ENCODE peak calls at places on chromosomes 3 and 15, in five cellular contexts. W is stimulated activated CD8-positive, alpha-beta memory T cell treated with anti-CD3 and anti-CD28 coated beads, Interleukin-15, amount 100 ng/mL, for 48 hours; U is B cell; B is pancreas; A is activated naive CD8-positive, alpha-beta T cell treated with anti-CD3 and anti-CD28 coated beads, Interleukin-2, amount 50 U/mL, for 24 hours. O is an unnamed sample.

GRCh38 chr3:13451301-13451673 is 28.8 kb upstream of the HDAC11 start:
- DNase-seq in W (no peak), U (no peak), B (no peak), A (peak), O (no peak)

GRCh38 chr3:128149632-128150031 is 3.6 kb upstream of the EEFSEC start:
- DNase-seq in W (no peak), U (no peak), B (no peak), A (no peak), O (no peak)

GRCh38 chr3:182925330-182925943 is 54.9 kb downstream of the DCUN1D1 start:
- DNase-seq in W (no peak), U (peak), B (no peak), A (no peak), O (no peak)

GRCh38 chr3:66098436-66098835 is 59.7 kb upstream of the MAGI1 start:
- DNase-seq in W (no peak), U (no peak), B (no peak), A (no peak), O (no peak)

GRCh38 chr15:23504003-23504402 is 57.0 kb upstream of the GOLGA6L2 start:
- DNase-seq in W (no peak), U (no peak), B (no peak), A (no peak), O (no peak)

GRCh38 chr15:25250906-25251622 is 187.8 kb downstream of the UBE3A start:
- DNase-seq in W (no peak), U (no peak), B (no peak), A (no peak), O (no peak)

GRCh38 chr3:187040637-187041361 is 98.5 kb downstream of the RPL39L start:
- DNase-seq in W (no peak), U (no peak), B (no peak), A (no peak), O (no peak)

GRCh38 chr3:137768021-137768360 is 3.9 kb downstream of the SOX14 start:
- DNase-seq in W (no peak), U (no peak), B (no peak), A (no peak), O (no peak)

GRCh38 chr15:98384328-98385029 is 263.9 kb upstream of the IGF1R start:
- DNase-seq in W (no peak), U (no peak), B (no peak), A (no peak), O (no peak)

GRCh38 chr3:31227152-31227581 is 305.6 kb upstream of the STT3B start:
- DNase-seq in W (no peak), U (peak), B (no peak), A (no peak), O (no peak)

GRCh38 chr15:85504739-85505676 is 124.6 kb downstream of the AKAP13 start:
- DNase-seq in W (no peak), U (peak), B (no peak), A (peak), O (no peak)

GRCh38 chr3:107765524-107765923 is 242.8 kb downstream of the BBX start:
- DNase-seq in W (no peak), U (no peak), B (no peak), A (no peak), O (no peak)

GRCh38 chr15:68154923-68155559 is 50.1 kb downstream of the CALML4 start:
- DNase-seq in W (no peak), U (peak), B (no peak), A (peak), O (no peak)

GRCh38 chr15:99343836-99344551 is 92.7 kb downstream of the LRRC28 start:
- DNase-seq in W (no peak), U (peak), B (no peak), A (peak), O (no peak)

GRCh38 chr3:114206342-114206741 is 27.5 kb upstream of the DRD3 start:
- DNase-seq in W (no peak), U (no peak), B (no peak), A (no peak), O (no peak)

GRCh38 chr3:107285197-107285596 is 92.0 kb upstream of the CCDC54 start:
- DNase-seq in W (no peak), U (no peak), B (no peak), A (no peak), O (no peak)

GRCh38 chr3:182238141-182238540 is 526.4 kb downstream of the SOX2 start:
- DNase-seq in W (no peak), U (no peak), B (no peak), A (no peak), O (no peak)

GRCh38 chr3:5002174-5002870 is 23.1 kb downstream of the BHLHE40 start:
- DNase-seq in W (peak), U (no peak), B (no peak), A (peak), O (no peak)

GRCh38 chr3:72563690-72564370 is 284.4 kb downstream of the SHQ1 start:
- DNase-seq in W (no peak), U (no peak), B (no peak), A (no peak), O (no peak)

GRCh38 chr15:23035964-23036566 is 3.3 kb downstream of the TUBGCP5 start:
- DNase-seq in W (no peak), U (peak), B (peak), A (peak), O (peak)

GRCh38 chr3:46463120-46463867 is 1.4 kb downstream of the LTF start:
- DNase-seq in W (no peak), U (no peak), B (no peak), A (no peak), O (no peak)

GRCh38 chr3:193829781-193830180 is 236.8 kb downstream of the OPA1 start:
- DNase-seq in W (no peak), U (no peak), B (peak), A (no peak), O (no peak)

GRCh38 chr3:81443948-81444347 is 317.5 kb downstream of the GBE1 start:
- DNase-seq in W (no peak), U (no peak), B (no peak), A (no peak), O (no peak)

GRCh38 chr15:33064878-33065277 is 129.6 kb downstream of the FMN1 start:
- DNase-seq in W (no peak), U (no peak), B (no peak), A (no peak), O (no peak)

GRCh38 chr3:20054549-20054987 is 14.3 kb downstream of the KAT2B start:
- DNase-seq in W (peak), U (peak), B (peak), A (peak), O (peak)

GRCh38 chr15:79136434-79137046 is 46.0 kb upstream of the RASGRF1 start:
- DNase-seq in W (no peak), U (no peak), B (no peak), A (no peak), O (no peak)

GRCh38 chr3:14505001-14505802 is 34.9 kb downstream of the GRIP2 start:
- DNase-seq in W (no peak), U (no peak), B (no peak), A (no peak), O (no peak)

GRCh38 chr15:39939487-39940452 is 5.9 kb downstream of the EIF2AK4 start:
- DNase-seq in W (no peak), U (no peak), B (no peak), A (no peak), O (no peak)

GRCh38 chr3:14730703-14731102 is 55.8 kb downstream of the C3orf20 start:
- DNase-seq in W (no peak), U (no peak), B (no peak), A (no peak), O (no peak)

GRCh38 chr3:64687781-64688515 is at the start of gene ADAMTS9:
- DNase-seq in W (no peak), U (no peak), B (peak), A (no peak), O (peak)

GRCh38 chr3:71490692-71491091 is 92.8 kb downstream of the FOXP1 start:
- DNase-seq in W (no peak), U (no peak), B (no peak), A (no peak), O (no peak)

GRCh38 chr15:74050127-74050526 is 32.2 kb downstream of the GOLGA6A start:
- DNase-seq in W (no peak), U (no peak), B (no peak), A (no peak), O (no peak)

GRCh38 chr3:56899851-56900250 is 98.1 kb upstream of the ARHGEF3 start:
- DNase-seq in W (no peak), U (no peak), B (no peak), A (no peak), O (no peak)

GRCh38 chr3:34364345-34364744 is 565.9 kb downstream of the PDCD6IP start:
- DNase-seq in W (no peak), U (no peak), B (no peak), A (no peak), O (no peak)